ENCODE peak calls at places on chromosome 5, in seven cellular contexts. X is stimulated activated CD8-positive, alpha-beta memory T cell treated with anti-CD3 and anti-CD28 coated beads, Interleukin-15, amount 100 ng/mL, for 24 hours; L is heart right ventricle; Q is cerebellum; P is T-cell; K is WTC11; J is HTR-8/SVneo. I is an unnamed sample.

GRCh38 chr5:96957125-96958041 is 21.5 kb downstream of the LNPEP start:
- DNase-seq in J (no peak), X (no peak), K (no peak), P (no peak), L (no peak), Q (no peak), I (no peak)

GRCh38 chr5:120372899-120373298 is 91.2 kb upstream of the PRR16 start:
- DNase-seq in J (no peak), L (no peak), K (no peak), X (no peak), Q (no peak), P (no peak), I (no peak)

GRCh38 chr5:4295663-4296339 is 700.2 kb downstream of the IRX1 start:
- DNase-seq in K (peak; percentile 59), L (no peak), X (no peak), P (no peak), Q (peak; percentile 1), J (no peak), I (no peak)

GRCh38 chr5:153884266-153884957 is 154.3 kb downstream of the FAM114A2 start:
- DNase-seq in J (no peak), L (no peak), P (no peak), X (no peak), K (no peak), Q (no peak), I (no peak)

GRCh38 chr5:179834120-179834519 is 13.4 kb downstream of the SQSTM1 start:
- DNase-seq in P (no peak), Q (no peak), L (no peak), X (no peak), J (no peak), K (no peak), I (no peak)

GRCh38 chr5:75668348-75668895 is 48.8 kb downstream of the POC5 start:
- DNase-seq in P (no peak), L (no peak), J (no peak), Q (no peak), X (no peak), K (no peak), I (no peak)

GRCh38 chr5:137316346-137316736 is 182.8 kb downstream of the SPOCK1 start:
- DNase-seq in Q (no peak), K (no peak), J (no peak), L (no peak), P (no peak), X (no peak), I (no peak)

GRCh38 chr5:150989695-150990094 is 30.7 kb upstream of the GPX3 start:
- DNase-seq in Q (no peak), J (no peak), L (no peak), X (no peak), K (peak; percentile 63), P (no peak), I (peak; percentile 78)

GRCh38 chr5:157303667-157304327 is 37.9 kb downstream of the CYFIP2 start:
- DNase-seq in L (peak; percentile 61), J (no peak), X (no peak), Q (peak; percentile 48), K (peak; percentile 85), P (peak; percentile 46), I (peak; percentile 63)

GRCh38 chr5:92795633-92796032 is 785.4 kb downstream of the NR2F1-AS1 start:
- DNase-seq in Q (no peak), X (no peak), J (no peak), K (peak; percentile 31), P (no peak), L (no peak), I (no peak)